ENCODE peak calls at places on chromosomes 5 and 9, in five cellular contexts. X is naive thymus-derived CD4-positive, alpha-beta T cell; G is GM06990; U is AG09309; D is epithelial cell of esophagus. Z is an unnamed sample.

GRCh38 chr9:84597131-84597530 is 72.4 kb upstream of the NTRK2 start:
- DNase-seq in U (no peak), G (peak; percentile 2), D (no peak), X (no peak), Z (peak; percentile 51)

GRCh38 chr5:52181403-52181802 is 606.3 kb upstream of the ITGA1 start:
- DNase-seq in U (no peak), X (no peak), D (no peak), G (no peak), Z (no peak)

GRCh38 chr9:11702529-11702928 is 990.7 kb upstream of the TYRP1 start:
- DNase-seq in U (no peak), X (no peak), G (no peak), D (peak; percentile 24), Z (no peak)

GRCh38 chr5:89327621-89328020 is 444.6 kb upstream of the MEF2C start:
- DNase-seq in X (no peak), U (no peak), G (no peak), D (no peak), Z (no peak)

GRCh38 chr9:127057970-127058644 is 64.3 kb downstream of the ANGPTL2 start:
- DNase-seq in D (no peak), U (no peak), X (no peak), G (no peak), Z (no peak)

GRCh38 chr9:121678501-121679022 is 27.1 kb downstream of the DAB2IP start:
- DNase-seq in G (no peak), U (no peak), X (no peak), D (no peak), Z (no peak)

GRCh38 chr9:133226219-133227171 is 17.4 kb upstream of the OBP2B start:
- DNase-seq in D (no peak), X (no peak), U (no peak), G (no peak), Z (no peak)

GRCh38 chr5:2872676-2873075 is 121.2 kb upstream of the IRX2 start:
- DNase-seq in U (no peak), D (no peak), X (no peak), G (no peak), Z (no peak)

GRCh38 chr5:54679686-54680085 is 162.1 kb downstream of the SNX18 start:
- DNase-seq in X (no peak), U (no peak), G (no peak), D (no peak), Z (no peak)

GRCh38 chr5:89967806-89968444 is 441.6 kb downstream of the CETN3 start:
- DNase-seq in D (no peak), G (no peak), U (peak; percentile 1), X (no peak), Z (no peak)

GRCh38 chr9:105535920-105536668 is 21.8 kb upstream of the FKTN start:
- DNase-seq in G (peak; percentile 42), D (no peak), X (no peak), U (peak; percentile 8), Z (no peak)

GRCh38 chr5:133868946-133869674 is 99.3 kb downstream of the C5orf15 start:
- DNase-seq in G (peak; percentile 29), U (peak; percentile 31), D (peak; percentile 76), X (peak; percentile 64), Z (peak; percentile 38)

GRCh38 chr5:179270581-179271300 is 74.5 kb downstream of the ADAMTS2 start:
- DNase-seq in U (no peak), X (no peak), D (no peak), G (no peak), Z (no peak)

GRCh38 chr5:60487466-60487865 is 212.5 kb downstream of the DEPDC1B start:
- DNase-seq in X (no peak), G (no peak), U (no peak), D (no peak), Z (no peak)

GRCh38 chr9:33778700-33779351 is 16.5 kb upstream of the PRSS3 start:
- DNase-seq in X (peak; percentile 49), G (peak; percentile 8), U (no peak), D (peak; percentile 77), Z (peak; percentile 38)

GRCh38 chr9:98654247-98654646 is 54.5 kb downstream of the GABBR2 start:
- DNase-seq in U (peak; percentile 64), X (no peak), G (no peak), D (peak; percentile 90), Z (no peak)

GRCh38 chr5:111227805-111228204 is 3.6 kb downstream of the CAMK4 start:
- DNase-seq in U (peak; percentile 60), D (peak; percentile 29), G (no peak), X (peak; percentile 51), Z (no peak)

GRCh38 chr9:106892632-106893031 is 29.7 kb downstream of the ZNF462 start:
- DNase-seq in G (no peak), X (no peak), D (peak; percentile 98), U (peak; percentile 84), Z (no peak)

GRCh38 chr9:109683521-109683920 is 96.5 kb upstream of the PALM2AKAP2 start:
- DNase-seq in G (no peak), U (no peak), X (no peak), D (peak; percentile 44), Z (no peak)

GRCh38 chr9:87336914-87337333 is 160.7 kb upstream of the DAPK1 start:
- DNase-seq in G (peak; percentile 5), D (peak; percentile 73), U (peak; percentile 69), X (peak; percentile 24), Z (peak; percentile 48)

GRCh38 chr5:33299621-33300208 is 141.1 kb upstream of the TARS1 start:
- DNase-seq in G (peak; percentile 13), U (no peak), D (peak; percentile 83), X (no peak), Z (peak; percentile 5)

GRCh38 chr5:67648201-67648671 is 451.6 kb upstream of the CD180 start:
- DNase-seq in G (no peak), U (peak; percentile 83), D (no peak), X (no peak), Z (no peak)

GRCh38 chr5:116453920-116454319 is 120.7 kb downstream of the SEMA6A start:
- DNase-seq in D (no peak), U (no peak), X (no peak), G (no peak), Z (no peak)

GRCh38 chr5:116454417-116454927 is 120.2 kb downstream of the SEMA6A start:
- DNase-seq in G (peak; percentile 48), D (no peak), U (peak; percentile 71), X (no peak), Z (peak; percentile 38)

GRCh38 chr5:116456036-116456435 is 118.6 kb downstream of the SEMA6A start:
- DNase-seq in G (no peak), U (no peak), D (no peak), X (no peak), Z (no peak)

GRCh38 chr5:116452774-116453368 is 121.8 kb downstream of the SEMA6A start:
- DNase-seq in D (no peak), G (no peak), X (no peak), U (no peak), Z (no peak)

DNA sequence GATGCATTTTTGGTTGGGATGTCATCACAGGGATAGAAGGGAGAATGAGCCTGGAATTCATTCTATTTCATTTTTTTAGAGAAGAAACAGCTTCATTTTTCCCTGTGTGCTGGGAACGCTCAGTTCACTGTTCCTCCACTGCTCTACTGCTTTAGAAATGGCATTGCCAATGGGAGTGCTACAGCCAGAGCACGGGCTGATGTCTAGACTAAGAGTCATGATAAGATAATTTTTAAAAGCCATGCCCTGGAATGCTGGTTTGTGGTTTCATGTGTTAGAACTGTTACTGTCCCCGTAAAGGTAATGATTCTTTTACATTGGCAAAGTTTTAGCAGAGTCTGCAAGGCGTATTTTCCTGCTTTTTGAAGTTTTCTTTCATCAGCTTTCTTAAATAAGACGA is 119.6 kb downstream of the SEMA6A start:
- DNase-seq in D (no peak), G (no peak), X (no peak), U (no peak), Z (no peak)
- H3K4me3 ChIP-seq in D (no peak overlapping the region), G (no peak overlapping the region), X (no peak overlapping the region), U (no peak overlapping the region), Z (no peak overlapping the region)

DNA sequence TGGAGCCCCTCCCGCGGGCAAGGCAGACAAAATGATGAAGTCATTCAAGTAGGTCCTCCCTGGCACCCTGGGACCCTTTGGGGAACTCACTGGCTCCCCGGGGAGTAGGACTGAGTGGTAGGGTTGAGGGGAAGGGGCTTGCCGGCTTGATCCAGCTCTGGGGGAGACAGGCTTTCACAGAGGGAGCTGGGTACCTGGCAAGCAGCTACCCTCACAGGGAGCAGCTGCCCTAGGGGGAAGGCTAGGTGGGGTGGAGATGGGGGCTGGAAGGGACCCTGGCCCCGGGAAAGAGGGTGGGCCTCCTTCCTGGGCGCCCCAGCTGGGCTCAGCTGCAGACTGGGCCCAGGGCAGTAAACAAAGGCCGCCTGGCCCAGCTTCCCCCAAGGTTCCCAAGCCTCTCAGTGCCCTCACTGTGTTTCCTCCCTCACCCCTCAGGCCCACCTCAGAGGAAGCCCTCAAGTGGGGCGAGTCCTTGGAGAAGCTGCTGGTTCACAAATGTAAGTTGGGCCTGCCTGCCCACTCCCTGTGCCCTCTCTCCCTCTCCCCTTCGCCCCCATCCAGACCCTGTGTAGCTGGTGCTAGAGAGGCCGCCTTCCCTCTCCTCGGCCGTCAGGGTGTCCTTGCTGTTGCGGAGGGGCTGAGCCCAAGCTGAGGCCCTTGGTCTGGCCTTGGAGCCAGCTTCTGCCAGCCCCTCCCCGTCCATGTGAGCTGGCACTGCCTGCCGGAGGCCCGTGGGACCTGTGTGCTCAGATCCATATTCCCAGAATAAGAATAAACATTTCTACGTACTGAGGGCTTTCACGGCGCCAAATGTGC is 131.2 kb downstream of the RGS3 start:
- DNase-seq in U (no peak), X (no peak), D (no peak), G (no peak), Z (no peak)
- H3K4me3 ChIP-seq in U (peak overlapping the region; percentile 93), X (no peak overlapping the region), D (peak overlapping the region; percentile 45), G (no peak overlapping the region), Z (no peak overlapping the region)

GRCh38 chr9:136900556-136900955 is 14.2 kb downstream of the TRAF2 start:
- DNase-seq in U (no peak), D (no peak), G (no peak), X (no peak), Z (no peak)

GRCh38 chr9:136902259-136902821 is 16.0 kb downstream of the TRAF2 start:
- DNase-seq in G (peak; percentile 80), U (peak; percentile 24), D (peak; percentile 91), X (peak; percentile 66), Z (peak; percentile 69)

GRCh38 chr9:136903041-136903554 is 16.8 kb downstream of the TRAF2 start:
- DNase-seq in U (no peak), D (no peak), X (no peak), G (no peak), Z (no peak)

GRCh38 chr9:136900988-136901515 is 14.7 kb downstream of the TRAF2 start:
- DNase-seq in G (no peak), D (peak; percentile 71), U (no peak), X (no peak), Z (no peak)

GRCh38 chr9:136901516-136902258 is 15.4 kb downstream of the TRAF2 start:
- DNase-seq in X (peak; percentile 56), D (peak; percentile 93), G (peak; percentile 81), U (no peak), Z (peak; percentile 79)
- H3K4me3 ChIP-seq in X (peak overlapping the region; percentile 24), D (no peak overlapping the region), G (peak overlapping the region; percentile 27), U (no peak overlapping the region), Z (peak overlapping the region; percentile 19)

GRCh38 chr9:91770229-91770628 is 179.8 kb downstream of the ROR2 start:
- DNase-seq in G (no peak), U (no peak), X (no peak), D (peak; percentile 64), Z (no peak)

GRCh38 chr9:91771864-91772263 is 178.2 kb downstream of the ROR2 start:
- DNase-seq in G (no peak), D (peak; percentile 47), U (no peak), X (no peak), Z (no peak)

GRCh38 chr9:91771027-91771426 is 179.0 kb downstream of the ROR2 start:
- DNase-seq in X (no peak), G (no peak), U (peak; percentile 81), D (peak; percentile 59), Z (no peak)

GRCh38 chr9:91768507-91768906 is 181.5 kb downstream of the ROR2 start:
- DNase-seq in G (no peak), D (no peak), U (no peak), X (no peak), Z (no peak)

GRCh38 chr9:91768977-91769916 is 180.8 kb downstream of the ROR2 start:
- DNase-seq in G (no peak), D (no peak), X (no peak), U (no peak), Z (no peak)
- H3K4me3 ChIP-seq in G (no peak overlapping the region), D (no peak overlapping the region), X (no peak overlapping the region), U (no peak overlapping the region), Z (no peak overlapping the region)